ENCODE peak calls at places on chromosomes 6 and 20, in six cellular contexts. Z is H9, W is HFF-Myc, U is MM.1S, K is WERI-Rb-1, F is AG09309. B is an unnamed sample.
A peak's percentile ranks its signal among the peaks of the same experiment; 100 is the strongest.

GRCh38 chr20:61628480-61628879 is 376.4 kb downstream of the CDH4 start:
- DNase-seq in Z (no peak), W (no peak), U (no peak), K (no peak), F (no peak), B (no peak)

GRCh38 chr6:167795321-167795811 is 31.3 kb upstream of the AFDN start:
- DNase-seq in Z (no peak), W (no peak), U (no peak), K (no peak), F (no peak), B (peak; percentile 82)

GRCh38 chr6:165055231-165055630 is 254.2 kb downstream of the C6orf118 start:
- DNase-seq in Z (peak; percentile 29), W (no peak), U (no peak), K (peak; percentile 67), F (no peak), B (no peak)

GRCh38 chr6:15907914-15908518 is 220.9 kb upstream of the MYLIP start:
- DNase-seq in Z (no peak), W (no peak), U (no peak), K (no peak), F (no peak), B (no peak)

GRCh38 chr20:24796236-24796635 is 152.8 kb upstream of the CST7 start:
- DNase-seq in Z (no peak), W (no peak), U (no peak), K (no peak), F (no peak), B (no peak)

GRCh38 chr20:23569570-23569969 is 1.3 kb upstream of the CST9L start:
- DNase-seq in Z (no peak), W (no peak), U (no peak), K (no peak), F (no peak), B (no peak)

GRCh38 chr20:5008743-5009142 is 7.4 kb upstream of the SLC23A2 start:
- DNase-seq in Z (no peak), W (no peak), U (no peak), K (no peak), F (no peak), B (no peak)

GRCh38 chr6:169809386-169809785 is 58.0 kb downstream of the ERMARD start:
- DNase-seq in Z (no peak), W (no peak), U (no peak), K (no peak), F (no peak), B (peak; percentile 25)

GRCh38 chr6:11609324-11610071 is 71.9 kb downstream of the TMEM170B start:
- DNase-seq in Z (no peak), W (no peak), U (no peak), K (no peak), F (peak; percentile 94), B (peak; percentile 89)

GRCh38 chr20:32339116-32339515 is 19.0 kb upstream of the ASXL1 start:
- DNase-seq in Z (no peak), W (no peak), U (no peak), K (no peak), F (no peak), B (no peak)

GRCh38 chr6:7727150-7727950 is 1.5 kb downstream of the BMP6 start:
- DNase-seq in Z (peak; percentile 67), W (no peak), U (peak; percentile 21), K (peak; percentile 45), F (no peak), B (no peak)

GRCh38 chr20:46331612-46332361 is 23.5 kb upstream of the CDH22 start:
- DNase-seq in Z (no peak), W (no peak), U (no peak), K (peak; percentile 43), F (no peak), B (no peak)

GRCh38 chr6:41901882-41902519 is 6.8 kb upstream of the USP49 start:
- DNase-seq in Z (peak; percentile 47), W (no peak), U (no peak), K (peak; percentile 63), F (no peak), B (no peak)

GRCh38 chr6:7787137-7787575 is 61.3 kb downstream of the BMP6 start:
- DNase-seq in Z (no peak), W (no peak), U (no peak), K (no peak), F (peak; percentile 64), B (no peak)

GRCh38 chr6:125790403-125791150 is at the start of gene NCOA7:
- DNase-seq in Z (peak; percentile 80), W (no peak), U (peak; percentile 78), K (peak; percentile 76), F (no peak), B (peak; percentile 89)

GRCh38 chr6:137277971-137278602 is 58.9 kb upstream of the IFNGR1 start:
- DNase-seq in Z (peak; percentile 58), W (no peak), U (no peak), K (no peak), F (no peak), B (no peak)

GRCh38 chr6:111781055-111781708 is 92.1 kb downstream of the FYN start:
- DNase-seq in Z (no peak), W (no peak), U (no peak), K (no peak), F (peak; percentile 43), B (no peak)

GRCh38 chr6:55541024-55541423 is 38.0 kb downstream of the HMGCLL1 start:
- DNase-seq in Z (no peak), W (no peak), U (no peak), K (no peak), F (no peak), B (no peak)

GRCh38 chr6:55545791-55546190 is 33.2 kb downstream of the HMGCLL1 start:
- DNase-seq in Z (no peak), W (no peak), U (no peak), K (no peak), F (no peak), B (no peak)

GRCh38 chr6:55543633-55544309 is 35.2 kb downstream of the HMGCLL1 start:
- DNase-seq in Z (peak; percentile 27), W (no peak), U (no peak), K (no peak), F (no peak), B (no peak)
- TF ChIP-seq CTCF in Z (peak; percentile 58), W (no peak), U (no peak), K (peak; percentile 17), F (peak; percentile 9), B (peak; percentile 16)

DNA sequence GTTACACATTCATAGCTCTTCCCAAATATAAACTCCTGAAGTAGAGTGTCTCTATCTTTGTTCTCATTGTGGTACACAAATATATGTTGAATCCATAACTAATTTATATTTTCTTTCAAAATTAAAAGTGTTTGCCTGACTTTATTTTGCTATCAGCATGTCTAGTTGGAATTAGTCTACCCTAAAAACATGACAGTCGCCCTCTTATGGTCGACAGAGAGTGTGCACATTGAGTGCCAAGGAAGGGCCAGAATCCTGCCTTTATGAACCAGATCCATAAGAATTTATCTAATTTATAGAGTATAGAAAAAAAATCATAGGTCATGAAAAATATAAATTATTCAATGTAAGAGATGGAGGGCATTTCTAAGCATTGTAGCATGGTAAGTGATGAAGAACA is 12.3 kb upstream of the DEFB112 start:
- DNase-seq in Z (peak; percentile 29), W (no peak), U (peak; percentile 11), K (peak; percentile 31), F (no peak), B (no peak)
- TF ChIP-seq CTCF in Z (peak; percentile 81), W (peak; percentile 11), U (peak; percentile 36), K (peak; percentile 54), F (no peak), B (peak; percentile 14)

GRCh38 chr6:29746050-29746449 is 22.8 kb downstream of the HLA-F start:
- DNase-seq in Z (no peak), W (no peak), U (no peak), K (no peak), F (no peak), B (no peak)
- TF ChIP-seq CTCF in Z (no peak), W (no peak), U (no peak), K (no peak), F (no peak), B (no peak)

DNA sequence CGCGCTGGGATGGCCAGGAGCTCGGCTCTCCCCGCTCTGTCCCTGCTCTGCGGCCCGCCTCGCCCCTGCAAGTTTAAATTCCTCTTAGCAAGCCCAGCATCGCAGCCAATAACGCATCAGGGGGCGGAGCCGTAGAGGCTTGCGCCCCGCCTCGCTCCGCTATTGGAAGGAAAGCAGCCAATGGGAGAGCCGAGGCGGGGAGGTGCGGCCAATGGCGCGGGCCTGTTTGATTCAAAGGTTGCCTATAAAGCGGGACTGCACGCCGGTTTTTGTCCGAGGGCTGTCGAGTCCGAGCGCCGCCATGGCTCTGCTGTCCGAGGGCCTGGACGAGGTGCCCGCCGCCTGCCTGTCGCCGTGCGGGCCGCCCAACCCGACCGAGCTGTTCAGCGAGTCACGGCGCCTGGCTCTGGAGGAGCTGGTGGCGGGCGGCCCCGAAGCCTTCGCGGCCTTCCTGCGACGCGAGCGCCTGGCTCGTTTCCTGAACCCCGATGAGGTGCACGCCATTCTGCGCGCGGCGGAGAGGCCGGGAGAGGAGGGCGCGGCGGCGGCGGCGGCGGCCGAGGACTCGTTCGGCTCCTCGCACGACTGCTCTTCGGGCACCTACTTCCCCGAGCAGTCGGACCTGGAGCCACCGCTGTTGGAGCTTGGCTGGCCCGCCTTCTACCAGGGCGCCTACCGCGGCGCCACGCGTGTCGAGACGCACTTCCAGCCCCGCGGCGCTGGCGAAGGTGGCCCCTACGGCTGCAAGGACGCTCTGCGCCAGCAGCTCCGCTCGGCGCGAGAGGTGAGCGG is at the start of gene FAM83D:
- DNase-seq in Z (peak; percentile 99), W (peak; percentile 95), U (peak; percentile 99), K (peak; percentile 96), F (peak; percentile 84), B (peak; percentile 98)
- TF ChIP-seq CTCF in Z (peak; percentile 21), W (no peak), U (no peak), K (no peak), F (no peak), B (no peak)

GRCh38 chr6:10441004-10441654 is 26.3 kb upstream of the TFAP2A start:
- DNase-seq in Z (no peak), W (no peak), U (no peak), K (no peak), F (peak; percentile 96), B (no peak)
- TF ChIP-seq CTCF in Z (no peak), W (no peak), U (no peak), K (no peak), F (peak; percentile 10), B (no peak)

GRCh38 chr6:55886185-55886836 is 10.9 kb upstream of the BMP5 start:
- DNase-seq in Z (no peak), W (no peak), U (peak; percentile 14), K (no peak), F (no peak), B (no peak)
- TF ChIP-seq CTCF in Z (peak; percentile 67), W (no peak), U (peak; percentile 32), K (no peak), F (peak; percentile 29), B (peak; percentile 72)

GRCh38 chr20:44475694-44476560 is at the start of gene TTPAL:
- DNase-seq in Z (peak; percentile 94), W (no peak), U (peak; percentile 93), K (peak; percentile 83), F (no peak), B (peak; percentile 95)
- TF ChIP-seq CTCF in Z (no peak), W (peak; percentile 27), U (no peak), K (peak; percentile 22), F (peak; percentile 31), B (peak; percentile 41)

B was measured in osteocyte.